ENCODE peak calls at places on chromosomes 3 and 15, in six cellular contexts. N is activated T-cell treated with anti-CD3 and anti-CD28 coated beads, Interleukin-2, amount 50 U/mL, for 4 hours; F is neural crest cell; O is effector memory CD8-positive, alpha-beta T cell; Z is activated B cell treated with CpG ODN at 0.5 μM for 24 hours; I is sigmoid colon. D is an unnamed sample.
A peak's percentile ranks its signal among the peaks of the same experiment; 100 is the strongest.

GRCh38 chr15:70580958-70581357 is 182.4 kb downstream of the UACA start:
- DNase-seq in N (no peak), F (no peak), O (no peak), Z (no peak), I (no peak), D (no peak)

GRCh38 chr3:102712896-102713295 is 278.1 kb downstream of the ZPLD1 start:
- DNase-seq in N (no peak), F (no peak), O (no peak), Z (no peak), I (no peak), D (no peak)

GRCh38 chr3:99714146-99714545 is 75.8 kb downstream of the COL8A1 start:
- DNase-seq in N (no peak), F (no peak), O (no peak), Z (no peak), I (no peak), D (no peak)

GRCh38 chr3:67601919-67602608 is 52.3 kb downstream of the SUCLG2 start:
- DNase-seq in N (no peak), F (no peak), O (no peak), Z (no peak), I (no peak), D (no peak)

GRCh38 chr3:31534036-31534435 is 1.3 kb downstream of the STT3B start:
- DNase-seq in N (no peak), F (no peak), O (no peak), Z (no peak), I (no peak), D (peak; percentile 15)

GRCh38 chr15:92164327-92165000 is 229.2 kb upstream of the ST8SIA2 start:
- DNase-seq in N (no peak), F (no peak), O (no peak), Z (no peak), I (no peak), D (peak; percentile 40)

GRCh38 chr3:152375546-152375945 is 106.8 kb downstream of the MBNL1 start:
- DNase-seq in N (no peak), F (no peak), O (no peak), Z (no peak), I (no peak), D (no peak)

GRCh38 chr3:142087676-142088075 is 61.7 kb downstream of the TFDP2 start:
- DNase-seq in N (no peak), F (no peak), O (no peak), Z (no peak), I (no peak), D (peak; percentile 70)

GRCh38 chr15:63908281-63908680 is 74.5 kb upstream of the HERC1 start:
- DNase-seq in N (no peak), F (no peak), O (no peak), Z (no peak), I (no peak), D (no peak)

GRCh38 chr15:35215095-35215494 is 130.0 kb upstream of the NANOGP8 start:
- DNase-seq in N (no peak), F (no peak), O (no peak), Z (no peak), I (no peak), D (no peak)

GRCh38 chr3:156176629-156177210 is 56.3 kb downstream of the KCNAB1 start:
- DNase-seq in N (no peak), F (no peak), O (no peak), Z (no peak), I (no peak), D (no peak)

GRCh38 chr3:22835041-22835440 is 368.1 kb upstream of the UBE2E2 start:
- DNase-seq in N (no peak), F (no peak), O (no peak), Z (no peak), I (no peak), D (no peak)

GRCh38 chr15:101567089-101567488 is 77.6 kb upstream of the PCSK6 start:
- DNase-seq in N (no peak), F (no peak), O (no peak), Z (no peak), I (no peak), D (no peak)

GRCh38 chr15:64503197-64503596 is 42.8 kb downstream of the ZNF609 start:
- DNase-seq in N (no peak), F (no peak), O (no peak), Z (no peak), I (no peak), D (peak; percentile 51)

GRCh38 chr15:56052389-56053045 is 59.1 kb upstream of the NEDD4 start:
- DNase-seq in N (no peak), F (no peak), O (no peak), Z (no peak), I (no peak), D (peak; percentile 70)

GRCh38 chr3:8581806-8582436 is 62.7 kb downstream of the SSUH2 start:
- DNase-seq in N (no peak), F (no peak), O (no peak), Z (no peak), I (no peak), D (no peak)

GRCh38 chr15:75731248-75732100 is 18.8 kb upstream of the CSPG4 start:
- DNase-seq in N (no peak), F (no peak), O (no peak), Z (no peak), I (peak; percentile 91), D (peak; percentile 40)

GRCh38 chr3:41116851-41117250 is 82.5 kb upstream of the CTNNB1 start:
- DNase-seq in N (no peak), F (no peak), O (no peak), Z (no peak), I (no peak), D (no peak)

GRCh38 chr15:101359365-101359947 is 64.4 kb upstream of the SNRPA1 start:
- DNase-seq in N (no peak), F (no peak), O (no peak), Z (no peak), I (no peak), D (no peak)

GRCh38 chr15:68298882-68299381 is 21.4 kb downstream of the FEM1B start:
- DNase-seq in N (no peak), F (no peak), O (no peak), Z (no peak), I (no peak), D (no peak)

GRCh38 chr3:5479229-5479799 is 291.8 kb downstream of the EDEM1 start:
- DNase-seq in N (no peak), F (no peak), O (no peak), Z (no peak), I (no peak), D (no peak)

GRCh38 chr3:123700791-123701712 is 116.2 kb upstream of the HACD2 start:
- DNase-seq in N (no peak), F (no peak), O (no peak), Z (no peak), I (peak; percentile 95), D (no peak)

D was measured in GM03348.